ENCODE peak calls at places on chromosomes 6 and 20, in five cellular contexts. V, D, B, O and T are unnamed samples.

GRCh38 chr6:33984466-33985332 is 161.2 kb downstream of the GRM4 start:
- DNase-seq in V (no peak), D (peak; percentile 40), B (no peak), O (peak; percentile 7), T (no peak)

GRCh38 chr6:159017757-159018559 is 18.0 kb upstream of the RSPH3 start:
- DNase-seq in V (no peak), D (no peak), B (no peak), O (no peak), T (no peak)

GRCh38 chr6:148720371-148720770 is 26.5 kb upstream of the UST start:
- DNase-seq in V (no peak), D (no peak), B (no peak), O (no peak), T (no peak)

GRCh38 chr6:155100087-155100486 is 105.0 kb downstream of the TIAM2 start:
- DNase-seq in V (no peak), D (no peak), B (peak; percentile 80), O (no peak), T (no peak)

GRCh38 chr6:115865914-115866313 is 194.8 kb downstream of the FRK start:
- DNase-seq in V (no peak), D (no peak), B (no peak), O (no peak), T (no peak)

GRCh38 chr6:11938285-11938890 is 73.7 kb upstream of the HIVEP1 start:
- DNase-seq in V (no peak), D (peak; percentile 61), B (peak; percentile 8), O (no peak), T (no peak)

GRCh38 chr6:159758031-159759001 is 3.5 kb upstream of the ACAT2 start:
- DNase-seq in V (no peak), D (peak; percentile 38), B (peak; percentile 28), O (no peak), T (no peak)

GRCh38 chr20:55415567-55416142 is 589.7 kb downstream of the CBLN4 start:
- DNase-seq in V (no peak), D (peak; percentile 49), B (peak; percentile 1), O (no peak), T (no peak)

GRCh38 chr6:47144306-47144705 is 102.2 kb upstream of the ADGRF1 start:
- DNase-seq in V (no peak), D (peak; percentile 18), B (no peak), O (no peak), T (no peak)

GRCh38 chr6:10406556-10406955 is 8.3 kb downstream of the TFAP2A start:
- DNase-seq in V (no peak), D (no peak), B (no peak), O (no peak), T (no peak)

GRCh38 chr20:32190608-32191415 is 16.7 kb downstream of the PLAGL2 start:
- DNase-seq in V (no peak), D (peak; percentile 73), B (no peak), O (no peak), T (no peak)

GRCh38 chr6:85428486-85428885 is 21.4 kb upstream of the NT5E start:
- DNase-seq in V (no peak), D (no peak), B (no peak), O (no peak), T (no peak)

GRCh38 chr20:44050925-44051660 is 135.9 kb downstream of the JPH2 start:
- DNase-seq in V (no peak), D (no peak), B (no peak), O (no peak), T (no peak)

GRCh38 chr6:26043389-26044139 is 43.7 kb upstream of the HFE start:
- DNase-seq in V (peak; percentile 80), D (no peak), B (peak; percentile 99), O (peak; percentile 39), T (peak; percentile 86)

GRCh38 chr6:33818293-33818692 is 14.5 kb upstream of the MLN start:
- DNase-seq in V (no peak), D (no peak), B (no peak), O (no peak), T (no peak)

GRCh38 chr20:62367483-62368302 is 581 bp upstream of the LAMA5 start:
- DNase-seq in V (no peak), D (peak; percentile 84), B (peak; percentile 44), O (no peak), T (no peak)

GRCh38 chr6:56911847-56912246 is 43.1 kb upstream of the BEND6 start:
- DNase-seq in V (no peak), D (no peak), B (no peak), O (no peak), T (no peak)

GRCh38 chr6:129501401-129502051 is 208.5 kb downstream of the ARHGAP18 start:
- DNase-seq in V (no peak), D (no peak), B (no peak), O (peak; percentile 35), T (peak; percentile 13)

GRCh38 chr6:12718025-12718424 is 1.5 kb downstream of the PHACTR1 start:
- DNase-seq in V (no peak), D (no peak), B (no peak), O (no peak), T (no peak)

GRCh38 chr6:113529191-113529590 is 328.0 kb upstream of the MARCKS start:
- DNase-seq in V (no peak), D (no peak), B (no peak), O (no peak), T (no peak)

GRCh38 chr20:32810941-32811340 is 8.8 kb upstream of the MAPRE1 start:
- DNase-seq in V (no peak), D (no peak), B (no peak), O (no peak), T (no peak)

GRCh38 chr6:25136879-25137278 is 142.3 kb upstream of the CARMIL1 start:
- DNase-seq in V (no peak), D (no peak), B (no peak), O (no peak), T (no peak)

GRCh38 chr20:62352402-62353288 is 14.5 kb downstream of the LAMA5 start:
- DNase-seq in V (no peak), D (no peak), B (peak; percentile 95), O (no peak), T (no peak)

GRCh38 chr6:94099072-94099471 is 679.7 kb upstream of the EPHA7 start:
- DNase-seq in V (no peak), D (no peak), B (no peak), O (no peak), T (no peak)

GRCh38 chr20:50692553-50692933 is 1.2 kb upstream of the RIPOR3 start:
- DNase-seq in V (no peak), D (no peak), B (no peak), O (no peak), T (no peak)

GRCh38 chr6:14360565-14360964 is 243.0 kb downstream of the CD83 start:
- DNase-seq in V (no peak), D (no peak), B (no peak), O (no peak), T (no peak)

GRCh38 chr6:70894001-70894400 is 62.9 kb downstream of the B3GAT2 start:
- DNase-seq in V (no peak), D (no peak), B (peak; percentile 59), O (no peak), T (no peak)